ENCODE peak calls at places on chromosomes 4 and X, in seven cellular contexts. C, B, Y, R, J, O and U are unnamed samples.

GRCh38 chr4:13701937-13702446 is 74.5 kb upstream of the BOD1L1 start:
- DNase-seq in C (no peak), B (no peak), Y (peak; percentile 92), R (peak; percentile 89), J (no peak), O (no peak), U (no peak)

GRCh38 chr4:53536328-53536727 is 55.0 kb downstream of the LNX1 start:
- DNase-seq in C (no peak), B (no peak), Y (no peak), R (no peak), J (no peak), O (no peak), U (no peak)

GRCh38 chr4:25535278-25535677 is 120.4 kb upstream of the SLC34A2 start:
- DNase-seq in C (no peak), B (peak; percentile 71), Y (no peak), R (no peak), J (no peak), O (no peak), U (no peak)

GRCh38 chr4:7588002-7588401 is 153.3 kb upstream of the PSAPL1 start:
- DNase-seq in C (no peak), B (no peak), Y (no peak), R (no peak), J (no peak), O (no peak), U (no peak)

GRCh38 chr4:158778712-158779111 is 9.9 kb downstream of the FNIP2 start:
- DNase-seq in C (no peak), B (no peak), Y (no peak), R (no peak), J (no peak), O (no peak), U (no peak)

GRCh38 chr4:15164571-15164970 is 162.3 kb downstream of the CPEB2 start:
- DNase-seq in C (no peak), B (no peak), Y (no peak), R (peak; percentile 20), J (no peak), O (no peak), U (no peak)

GRCh38 chr4:152468408-152468807 is 67.5 kb downstream of the FBXW7 start:
- DNase-seq in C (no peak), B (no peak), Y (no peak), R (peak; percentile 20), J (no peak), O (no peak), U (no peak)

GRCh38 chrX:1444896-1445480 is 7.7 kb downstream of the ASMTL start:
- DNase-seq in C (no peak), B (peak; percentile 26), Y (no peak), R (no peak), J (no peak), O (peak; percentile 40), U (no peak)

GRCh38 chr4:37685726-37686372 is 327 bp downstream of the RELL1 start:
- DNase-seq in C (peak; percentile 66), B (no peak), Y (no peak), R (peak; percentile 35), J (no peak), O (peak; percentile 75), U (peak; percentile 64)

GRCh38 chr4:20248155-20248558 is 3.5 kb upstream of the SLIT2 start:
- DNase-seq in C (peak; percentile 74), B (no peak), Y (peak; percentile 89), R (peak; percentile 73), J (no peak), O (no peak), U (no peak)

GRCh38 chr4:15469402-15470148 is at the start of gene CC2D2A:
- DNase-seq in C (peak; percentile 65), B (peak; percentile 70), Y (peak; percentile 64), R (no peak), J (no peak), O (no peak), U (no peak)

GRCh38 chr4:127355738-127356137 is 277.0 kb upstream of the INTU start:
- DNase-seq in C (no peak), B (no peak), Y (no peak), R (peak; percentile 11), J (no peak), O (no peak), U (no peak)

GRCh38 chr4:3674479-3674851 is 91.7 kb upstream of the ADRA2C start:
- DNase-seq in C (no peak), B (no peak), Y (no peak), R (no peak), J (no peak), O (no peak), U (no peak)

GRCh38 chr4:61583696-61584095 is 383.6 kb downstream of the ADGRL3 start:
- DNase-seq in C (no peak), B (no peak), Y (peak; percentile 7), R (peak; percentile 67), J (no peak), O (no peak), U (no peak)

GRCh38 chr4:16265820-16266219 is 39.5 kb upstream of the TAPT1 start:
- DNase-seq in C (no peak), B (no peak), Y (no peak), R (no peak), J (no peak), O (no peak), U (no peak)

DNA sequence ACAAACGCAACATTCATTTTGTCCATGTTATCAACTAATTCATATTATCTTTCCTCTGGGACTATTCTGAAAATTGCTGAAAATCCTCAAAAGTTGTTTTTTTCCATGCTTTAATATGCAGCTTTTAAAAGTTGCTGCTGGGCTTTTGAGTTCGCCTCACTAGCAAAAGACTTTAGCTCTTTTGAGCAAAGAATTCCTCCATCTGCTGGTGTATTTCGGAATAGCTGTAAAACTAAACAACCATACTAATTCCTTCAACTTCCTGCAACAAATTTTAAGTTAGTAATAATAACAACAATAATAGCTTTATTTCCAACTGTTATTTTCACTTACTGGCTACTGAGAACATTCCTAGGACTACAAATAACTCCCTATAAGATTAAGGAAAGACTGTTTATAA is 124.5 kb upstream of the PLAC1 start:
- DNase-seq in C (peak; percentile 58), B (no peak), Y (peak; percentile 71), R (peak; percentile 48), J (no peak), O (no peak), U (no peak)
- TF ChIP-seq CTCF in C (peak; percentile 46), B (peak; percentile 73), Y (peak; percentile 71), R (peak; percentile 51), J (peak; percentile 26), O (peak; percentile 77), U (peak; percentile 29)

GRCh38 chrX:17005712-17006372 is 59.4 kb downstream of the REPS2 start:
- DNase-seq in C (no peak), B (no peak), Y (no peak), R (peak; percentile 69), J (no peak), O (no peak), U (no peak)

GRCh38 chrX:17009856-17010650 is 63.6 kb downstream of the REPS2 start:
- DNase-seq in C (no peak), B (no peak), Y (no peak), R (no peak), J (no peak), O (no peak), U (no peak)

DNA sequence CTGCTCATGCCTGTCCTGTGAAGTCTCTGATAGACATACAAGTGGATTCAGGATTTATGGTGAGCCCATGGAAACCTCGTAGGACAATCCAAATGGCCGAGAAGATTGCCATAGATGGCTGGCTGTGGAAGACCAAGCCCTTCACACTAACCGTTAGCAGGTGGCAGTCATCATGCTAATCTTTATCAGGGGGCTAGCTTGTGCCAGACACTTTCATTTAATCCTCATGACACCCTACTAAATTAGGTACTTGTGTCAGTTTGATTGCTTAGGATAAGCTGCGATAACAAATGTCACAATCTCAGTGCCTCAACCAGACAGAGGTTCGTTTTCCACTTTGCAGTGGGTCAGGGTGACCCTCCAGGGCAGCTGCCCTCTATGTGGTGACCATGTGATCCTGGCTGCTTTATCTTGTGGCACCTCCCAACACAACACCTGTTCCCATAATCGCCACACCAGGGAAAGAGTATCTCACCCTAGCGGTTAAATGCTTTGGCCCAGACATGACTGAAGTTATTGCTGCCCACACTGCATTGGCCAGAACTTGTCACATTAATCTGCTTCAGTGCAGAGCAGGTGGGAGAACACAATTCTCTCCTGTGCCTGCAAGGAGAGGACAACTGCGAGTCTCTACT is 60.8 kb downstream of the REPS2 start:
- DNase-seq in C (peak; percentile 23), B (peak; percentile 68), Y (peak; percentile 32), R (peak; percentile 51), J (no peak), O (no peak), U (no peak)
- TF ChIP-seq CTCF in C (peak; percentile 33), B (peak; percentile 69), Y (peak; percentile 48), R (no peak), J (no peak), O (peak; percentile 53), U (no peak)

DNA sequence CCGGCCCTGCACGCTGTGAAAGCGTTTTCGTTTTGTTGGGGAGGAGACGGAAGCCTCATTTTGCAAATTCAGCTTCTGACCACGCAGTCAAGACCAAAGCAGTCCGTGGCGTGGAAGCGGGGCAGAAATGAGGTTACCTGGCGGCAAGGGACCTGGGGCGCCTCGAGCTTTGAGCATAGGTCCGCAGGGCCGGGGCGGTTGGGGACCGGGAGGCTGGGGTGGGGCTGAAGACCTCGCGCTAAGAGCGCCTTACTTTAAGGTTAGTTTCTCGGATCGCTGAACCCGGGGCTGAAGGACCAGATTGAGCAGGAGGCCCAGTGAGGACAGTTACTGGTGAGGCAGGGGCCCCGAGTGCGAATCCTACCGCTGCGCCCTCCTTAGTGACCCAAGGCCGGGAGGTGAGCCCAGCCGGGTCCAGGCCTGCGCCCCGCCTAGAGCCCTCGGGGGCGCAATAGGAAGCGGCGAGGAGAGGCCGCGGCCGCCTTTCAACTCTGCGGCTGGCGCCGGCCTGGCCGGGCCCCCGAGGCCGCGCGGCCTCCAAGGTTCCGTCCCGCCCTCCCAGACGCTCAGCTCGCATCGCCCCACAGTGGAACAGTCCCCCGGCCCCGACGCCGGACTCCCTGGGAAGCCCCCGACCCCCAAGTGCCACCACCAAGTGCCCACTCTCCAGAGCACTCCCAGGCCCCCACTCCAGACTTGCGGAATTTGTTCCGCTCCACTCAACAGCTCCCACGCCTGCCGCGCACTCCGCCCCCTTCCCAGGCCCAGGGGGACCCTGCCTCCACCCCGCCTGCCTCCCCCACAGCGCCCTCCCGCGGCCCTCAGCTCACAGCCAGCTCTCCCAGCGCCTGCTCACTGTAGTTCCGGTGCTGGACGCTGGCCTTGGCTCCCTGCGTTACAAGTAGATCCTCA is 7.6 kb downstream of the MSX1 start:
- DNase-seq in C (peak; percentile 72), B (peak; percentile 92), Y (no peak), R (no peak), J (peak; percentile 83), O (peak; percentile 79), U (no peak)
- TF ChIP-seq CTCF in C (peak; percentile 36), B (peak; percentile 72), Y (no peak), R (no peak), J (peak; percentile 30), O (peak; percentile 66), U (no peak)

GRCh38 chrX:71997320-71997719 is 86.7 kb downstream of the NHSL2 start:
- DNase-seq in C (no peak), B (peak; percentile 52), Y (peak; percentile 57), R (no peak), J (no peak), O (no peak), U (no peak)

GRCh38 chrX:71996826-71997225 is 86.2 kb downstream of the NHSL2 start:
- DNase-seq in C (no peak), B (peak; percentile 82), Y (peak; percentile 79), R (no peak), J (peak; percentile 61), O (no peak), U (no peak)

GRCh38 chrX:72001471-72001870 is 90.8 kb downstream of the NHSL2 start:
- DNase-seq in C (no peak), B (peak; percentile 74), Y (no peak), R (no peak), J (no peak), O (peak; percentile 13), U (no peak)

GRCh38 chrX:71999535-71999934 is 88.9 kb downstream of the NHSL2 start:
- DNase-seq in C (no peak), B (no peak), Y (no peak), R (no peak), J (no peak), O (no peak), U (no peak)

GRCh38 chrX:71998836-71999509 is 88.3 kb downstream of the NHSL2 start:
- DNase-seq in C (peak; percentile 37), B (peak; percentile 63), Y (peak; percentile 36), R (peak; percentile 55), J (no peak), O (no peak), U (peak; percentile 51)
- TF ChIP-seq CTCF in C (peak; percentile 59), B (peak; percentile 80), Y (peak; percentile 73), R (peak; percentile 64), J (peak; percentile 53), O (peak; percentile 78), U (peak; percentile 52)